ENCODE peak calls at places on chromosome 20, in nine cellular contexts. E is AG10803, L is heart right ventricle, N is brain microvascular endothelial cell, A is lower lobe of right lung, C is stomach, P is cardiac fibroblast, F is spleen, B is psoas muscle. Z is an unnamed sample.

GRCh38 chr20:48928832-48929725 is 7.6 kb downstream of the ARFGEF2 start:
- DNase-seq in E (peak), L (no peak), N (no peak), A (no peak), C (no peak), P (peak), F (no peak), B (no peak), Z (no peak)

GRCh38 chr20:1265226-1265915 is 723 bp upstream of the SNPH start:
- DNase-seq in E (no peak), L (no peak), N (no peak), A (no peak), C (no peak), P (no peak), F (no peak), B (no peak), Z (no peak)

GRCh38 chr20:63531686-63532448 is 5.3 kb downstream of the PTK6 start:
- DNase-seq in E (no peak), L (no peak), N (no peak), A (no peak), C (no peak), P (no peak), F (no peak), B (no peak), Z (no peak)

GRCh38 chr20:18001131-18001921 is 32.5 kb downstream of the MGME1 start:
- DNase-seq in E (peak), L (peak), N (peak), A (peak), C (peak), P (peak), F (no peak), B (peak), Z (peak)

GRCh38 chr20:64233725-64234124 is 21.8 kb upstream of the PCMTD2 start:
- DNase-seq in E (no peak), L (peak), N (no peak), A (peak), C (peak), P (no peak), F (peak), B (peak), Z (no peak)

GRCh38 chr20:4156411-4156810 is 141.1 kb upstream of the RNF24 start:
- DNase-seq in E (no peak), L (no peak), N (no peak), A (peak), C (peak), P (no peak), F (peak), B (no peak), Z (no peak)

GRCh38 chr20:4051413-4052138 is 36.2 kb upstream of the RNF24 start:
- DNase-seq in E (no peak), L (no peak), N (no peak), A (no peak), C (no peak), P (peak), F (peak), B (no peak), Z (no peak)

GRCh38 chr20:49325981-49326380 is 48.1 kb upstream of the ZNFX1 start:
- DNase-seq in E (peak), L (no peak), N (peak), A (no peak), C (no peak), P (peak), F (no peak), B (no peak), Z (peak)

GRCh38 chr20:62089393-62089792 is 23.7 kb upstream of the TAF4 start:
- DNase-seq in E (no peak), L (no peak), N (no peak), A (no peak), C (no peak), P (no peak), F (peak), B (no peak), Z (no peak)

GRCh38 chr20:63977392-63978276 is 1.8 kb downstream of the SAMD10 start:
- DNase-seq in E (peak), L (peak), N (peak), A (no peak), C (no peak), P (peak), F (peak), B (no peak), Z (no peak)

GRCh38 chr20:64152906-64153305 is 11.3 kb upstream of the MYT1 start:
- DNase-seq in E (no peak), L (no peak), N (no peak), A (peak), C (no peak), P (no peak), F (peak), B (no peak), Z (no peak)

GRCh38 chr20:1364106-1364505 is 28.7 kb downstream of the FKBP1A start:
- DNase-seq in E (no peak), L (no peak), N (no peak), A (no peak), C (no peak), P (no peak), F (no peak), B (no peak), Z (no peak)

GRCh38 chr20:5657190-5657872 is 92.9 kb upstream of the SHLD1 start:
- DNase-seq in E (peak), L (no peak), N (peak), A (peak), C (no peak), P (peak), F (no peak), B (peak), Z (peak)

GRCh38 chr20:35489717-35490116 is 34.3 kb downstream of the CEP250 start:
- DNase-seq in E (no peak), L (no peak), N (no peak), A (no peak), C (no peak), P (no peak), F (no peak), B (no peak), Z (no peak)

GRCh38 chr20:44973053-44973452 is 6.7 kb downstream of the STK4 start:
- DNase-seq in E (peak), L (no peak), N (no peak), A (no peak), C (no peak), P (peak), F (no peak), B (no peak), Z (no peak)

GRCh38 chr20:13220194-13220856 is 749 bp upstream of the ISM1 start:
- DNase-seq in E (peak), L (peak), N (no peak), A (peak), C (peak), P (peak), F (peak), B (peak), Z (peak)

GRCh38 chr20:53611449-53611894 is 17.8 kb upstream of the ZNF217 start:
- DNase-seq in E (peak), L (no peak), N (peak), A (no peak), C (peak), P (peak), F (peak), B (no peak), Z (peak)

GRCh38 chr20:26208296-26209091 is 511.8 kb upstream of the ZNF337 start:
- DNase-seq in E (no peak), L (peak), N (no peak), A (peak), C (no peak), P (no peak), F (peak), B (peak), Z (no peak)

GRCh38 chr20:56693217-56693616 is 64.1 kb downstream of the TFAP2C start:
- DNase-seq in E (no peak), L (no peak), N (no peak), A (no peak), C (no peak), P (no peak), F (no peak), B (no peak), Z (no peak)

GRCh38 chr20:57612436-57612835 is 7.8 kb downstream of the ZBP1 start:
- DNase-seq in E (no peak), L (no peak), N (no peak), A (no peak), C (peak), P (no peak), F (peak), B (no peak), Z (no peak)

GRCh38 chr20:57638173-57638894 is 18.1 kb upstream of the ZBP1 start:
- DNase-seq in E (no peak), L (no peak), N (peak), A (peak), C (no peak), P (no peak), F (no peak), B (no peak), Z (no peak)

GRCh38 chr20:4633780-4634179 is 87.9 kb upstream of the PRND start:
- DNase-seq in E (peak), L (no peak), N (peak), A (no peak), C (no peak), P (peak), F (no peak), B (no peak), Z (peak)

GRCh38 chr20:57985278-57985677 is 243.2 kb downstream of the ANKRD60 start:
- DNase-seq in E (no peak), L (peak), N (no peak), A (no peak), C (no peak), P (no peak), F (no peak), B (no peak), Z (no peak)

GRCh38 chr20:16637814-16638213 is 64.6 kb upstream of the KIF16B start:
- DNase-seq in E (no peak), L (no peak), N (no peak), A (no peak), C (no peak), P (no peak), F (peak), B (no peak), Z (no peak)

GRCh38 chr20:63939061-63939935 is 16.9 kb downstream of the UCKL1 start:
- DNase-seq in E (no peak), L (peak), N (no peak), A (no peak), C (no peak), P (no peak), F (peak), B (peak), Z (no peak)

GRCh38 chr20:46222521-46223007 is 85.7 kb downstream of the CDH22 start:
- DNase-seq in E (no peak), L (peak), N (no peak), A (no peak), C (peak), P (no peak), F (no peak), B (peak), Z (no peak)

GRCh38 chr20:25453035-25453810 is 45.8 kb downstream of the GINS1 start:
- DNase-seq in E (no peak), L (no peak), N (no peak), A (no peak), C (peak), P (peak), F (peak), B (no peak), Z (peak)

GRCh38 chr20:4512891-4513550 is 208.7 kb upstream of the PRND start:
- DNase-seq in E (peak), L (no peak), N (peak), A (no peak), C (no peak), P (peak), F (no peak), B (no peak), Z (peak)

GRCh38 chr20:19775353-19776201 is 17.5 kb downstream of the RIN2 start:
- DNase-seq in E (peak), L (no peak), N (no peak), A (peak), C (peak), P (no peak), F (no peak), B (no peak), Z (peak)

GRCh38 chr20:13661070-13661687 is 22.4 kb upstream of the TASP1 start:
- DNase-seq in E (no peak), L (no peak), N (no peak), A (no peak), C (no peak), P (no peak), F (no peak), B (no peak), Z (no peak)

GRCh38 chr20:22555791-22556564 is 28.4 kb downstream of the FOXA2 start:
- DNase-seq in E (no peak), L (no peak), N (no peak), A (peak), C (no peak), P (no peak), F (no peak), B (no peak), Z (no peak)

GRCh38 chr20:50762045-50762422 is 30.7 kb downstream of the PARD6B start:
- DNase-seq in E (no peak), L (no peak), N (no peak), A (no peak), C (no peak), P (peak), F (no peak), B (no peak), Z (no peak)

GRCh38 chr20:63177134-63177784 is 38.7 kb downstream of the YTHDF1 start:
- DNase-seq in E (no peak), L (no peak), N (no peak), A (no peak), C (no peak), P (no peak), F (no peak), B (no peak), Z (peak)

GRCh38 chr20:6680854-6681253 is 86.6 kb upstream of the BMP2 start:
- DNase-seq in E (no peak), L (no peak), N (no peak), A (no peak), C (peak), P (no peak), F (no peak), B (no peak), Z (no peak)

GRCh38 chr20:6680441-6680840 is 87.0 kb upstream of the BMP2 start:
- DNase-seq in E (no peak), L (no peak), N (no peak), A (no peak), C (no peak), P (no peak), F (no peak), B (no peak), Z (no peak)

GRCh38 chr20:6678101-6678500 is 89.4 kb upstream of the BMP2 start:
- DNase-seq in E (no peak), L (no peak), N (no peak), A (no peak), C (no peak), P (no peak), F (no peak), B (no peak), Z (no peak)

GRCh38 chr20:6674831-6675230 is 92.7 kb upstream of the BMP2 start:
- DNase-seq in E (no peak), L (no peak), N (no peak), A (no peak), C (no peak), P (no peak), F (no peak), B (no peak), Z (no peak)

DNA sequence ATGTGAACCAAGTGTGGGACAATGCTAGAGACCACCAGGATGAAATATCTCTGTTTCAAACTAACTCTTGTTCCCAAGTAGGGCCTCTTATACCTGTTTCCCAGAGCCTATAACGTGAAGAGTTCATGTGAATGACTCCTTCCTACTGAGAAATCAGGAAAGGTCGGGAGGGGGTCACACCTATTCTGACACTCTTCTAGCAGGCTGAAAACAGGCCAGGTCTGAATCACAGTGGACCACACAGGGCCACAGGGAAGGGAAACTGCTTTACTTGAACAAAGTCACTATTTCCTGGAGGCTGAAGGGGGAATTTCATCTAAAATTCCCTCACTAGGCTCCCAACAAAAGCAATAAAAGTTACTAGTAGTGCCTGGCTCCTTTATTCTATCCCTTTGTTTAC is 88.4 kb upstream of the BMP2 start:
- DNase-seq in E (no peak), L (no peak), N (no peak), A (no peak), C (no peak), P (no peak), F (no peak), B (no peak), Z (no peak)
- TF ChIP-seq CTCF in E (no peak), L (no peak), N (no peak), A (no peak), C (no peak), P (no peak), F (no peak), B (no peak), Z (no peak)

GRCh38 chr20:32473231-32474008 is 111.7 kb downstream of the NOL4L start:
- DNase-seq in E (no peak), L (no peak), N (no peak), A (no peak), C (no peak), P (no peak), F (no peak), B (no peak), Z (no peak)
- H3K4me3 ChIP-seq in E (no peak), L (peak), N (peak), A (peak), C (peak), P (peak), F (peak), B (peak), Z (no peak)

DNA sequence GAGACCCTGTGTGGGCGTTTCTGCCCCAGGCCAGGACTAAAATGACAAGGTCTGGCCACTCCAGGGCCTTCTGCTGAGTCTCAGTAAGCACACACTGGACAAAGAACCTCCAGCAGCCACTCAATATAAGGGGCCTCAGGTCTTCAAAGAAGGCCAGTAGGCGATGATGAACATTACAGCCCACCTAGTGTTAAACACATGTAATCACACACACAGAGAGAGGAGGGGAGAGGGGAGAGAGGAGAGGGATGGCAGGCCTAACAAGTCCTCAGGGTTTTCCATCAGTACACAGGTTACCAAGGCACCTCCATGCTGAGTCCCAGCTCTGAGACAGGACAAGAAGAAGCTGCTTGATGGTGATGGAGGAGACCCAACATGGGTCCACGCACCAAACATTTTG is 325.6 kb downstream of the PTPRT start:
- DNase-seq in E (no peak), L (no peak), N (no peak), A (no peak), C (no peak), P (no peak), F (no peak), B (no peak), Z (no peak)
- TF ChIP-seq CTCF in E (no peak), L (no peak), N (no peak), A (no peak), C (no peak), P (no peak), F (no peak), B (no peak), Z (no peak)

DNA sequence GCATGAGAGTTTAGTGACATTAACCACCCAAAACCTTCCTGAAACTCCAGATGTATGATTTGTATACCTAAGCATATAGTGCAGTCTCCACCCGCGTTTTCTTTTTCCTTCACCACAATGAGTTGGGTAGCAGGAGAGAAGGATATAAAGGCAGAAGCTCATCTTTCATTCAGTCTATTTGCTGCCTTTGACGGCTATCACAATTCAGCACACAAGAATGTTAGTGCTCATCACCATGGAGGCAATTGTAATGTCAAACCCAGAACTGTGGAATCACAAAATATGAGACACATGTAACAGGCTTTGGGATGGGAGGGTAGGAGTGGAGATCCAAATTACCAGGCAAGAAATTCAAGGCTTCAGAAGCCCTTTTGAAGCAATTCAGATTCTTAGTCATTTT is 17.6 kb downstream of the ZHX3 start:
- DNase-seq in E (peak), L (no peak), N (peak), A (no peak), C (no peak), P (no peak), F (no peak), B (no peak), Z (peak)
- H3K4me3 ChIP-seq in E (no peak), L (no peak), N (no peak), A (no peak), C (no peak), P (no peak), F (no peak), B (no peak), Z (no peak)

GRCh38 chr20:2713285-2713684 is 20.7 kb downstream of the EBF4 start:
- DNase-seq in E (no peak), L (no peak), N (no peak), A (no peak), C (no peak), P (no peak), F (no peak), B (no peak), Z (no peak)
- TF ChIP-seq CTCF in E (peak), L (no peak), N (peak), A (peak), C (no peak), P (no peak), F (no peak), B (no peak), Z (peak)

GRCh38 chr20:24318569-24319352 is 150.7 kb upstream of the SYNDIG1 start:
- DNase-seq in E (no peak), L (no peak), N (no peak), A (no peak), C (no peak), P (no peak), F (no peak), B (no peak), Z (no peak)

GRCh38 chr20:24317224-24317623 is 152.2 kb upstream of the SYNDIG1 start:
- DNase-seq in E (no peak), L (no peak), N (no peak), A (no peak), C (no peak), P (no peak), F (no peak), B (no peak), Z (no peak)

GRCh38 chr20:24316731-24317130 is 152.7 kb upstream of the SYNDIG1 start:
- DNase-seq in E (no peak), L (no peak), N (no peak), A (no peak), C (no peak), P (no peak), F (no peak), B (no peak), Z (no peak)

GRCh38 chr20:24309596-24309995 is 159.8 kb upstream of the SYNDIG1 start:
- DNase-seq in E (no peak), L (no peak), N (peak), A (no peak), C (no peak), P (no peak), F (no peak), B (no peak), Z (no peak)

GRCh38 chr20:24314053-24314452 is 155.4 kb upstream of the SYNDIG1 start:
- DNase-seq in E (no peak), L (no peak), N (no peak), A (no peak), C (no peak), P (no peak), F (no peak), B (no peak), Z (no peak)
- H3K4me3 ChIP-seq in E (no peak), L (no peak), N (no peak), A (no peak), C (no peak), P (no peak), F (no peak), B (no peak), Z (no peak)

DNA sequence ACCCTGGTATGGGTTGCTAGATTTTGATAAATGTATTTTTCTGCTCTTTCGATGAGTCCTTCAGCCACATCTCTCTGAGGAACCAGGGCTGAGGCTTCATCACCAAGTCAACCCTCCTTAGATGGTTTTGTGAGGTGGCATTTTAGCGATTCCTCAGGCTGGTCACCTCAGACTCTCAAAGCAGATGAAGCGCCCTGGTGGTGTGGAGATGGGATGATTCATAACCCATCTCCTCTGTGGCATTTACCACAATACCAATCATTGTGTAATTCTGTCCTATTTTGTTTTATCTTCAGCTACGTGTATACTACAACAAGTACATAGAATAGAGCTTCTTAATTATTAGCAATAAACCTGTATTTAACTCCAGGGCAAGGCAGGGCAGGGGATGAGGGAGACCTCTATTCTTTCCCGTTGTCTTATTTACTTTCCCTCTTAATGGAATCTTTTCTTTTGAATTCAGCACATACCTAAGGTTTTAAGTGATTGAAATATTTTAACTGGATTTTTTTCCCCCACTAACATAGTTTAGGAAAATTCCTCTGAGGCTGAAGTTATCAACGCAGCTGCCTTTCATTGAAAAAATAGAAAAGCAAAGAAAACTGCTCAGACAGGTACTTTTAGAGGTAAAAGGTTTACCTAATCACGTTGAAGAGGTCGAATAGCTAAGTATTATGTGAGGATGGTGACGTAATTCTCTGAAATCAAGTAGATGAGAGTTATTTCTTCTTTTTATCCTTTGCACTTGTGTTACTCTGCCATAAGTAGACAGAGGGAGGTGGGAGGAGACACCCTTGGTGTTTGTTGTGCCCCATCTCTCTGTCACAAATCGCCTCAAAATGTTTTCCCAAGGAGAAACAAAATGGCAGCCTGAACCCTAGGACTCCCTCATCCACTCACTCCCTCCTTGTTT is 57.4 kb upstream of the EDN3 start:
- DNase-seq in E (no peak), L (no peak), N (no peak), A (no peak), C (no peak), P (no peak), F (no peak), B (no peak), Z (no peak)
- TF ChIP-seq CTCF in E (no peak), L (no peak), N (no peak), A (no peak), C (no peak), P (no peak), F (no peak), B (no peak), Z (no peak)